ENCODE peak calls at places on chromosomes 7 and 10, in five cellular contexts. S, W, R, Z and G are unnamed samples.

GRCh38 chr10:81843042-81843441 is 32.0 kb upstream of the NRG3 start:
- DNase-seq in S (no peak), W (no peak), R (no peak), Z (no peak), G (no peak)

GRCh38 chr7:20797174-20798080 is 10.7 kb upstream of the SP8 start:
- DNase-seq in Z (no peak), R (no peak), S (no peak), W (peak), G (no peak)

GRCh38 chr7:6284055-6284400 is 11.6 kb upstream of the CYTH3 start:
- DNase-seq in Z (no peak), R (no peak), S (no peak), W (no peak), G (no peak)

GRCh38 chr10:31697271-31698168 is 231.1 kb downstream of the ARHGAP12 start:
- DNase-seq in R (no peak), W (no peak), Z (no peak), S (peak), G (peak)

GRCh38 chr10:124611738-124612137 is 132.4 kb downstream of the FAM53B start:
- DNase-seq in Z (no peak), S (no peak), R (no peak), W (no peak), G (no peak)

GRCh38 chr10:61663466-61663865 is 737 bp downstream of the CABCOCO1 start:
- DNase-seq in W (no peak), Z (no peak), S (no peak), R (no peak), G (no peak)

GRCh38 chr7:36535866-36536664 is 146.4 kb downstream of the ANLN start:
- DNase-seq in W (no peak), R (no peak), S (no peak), Z (no peak), G (no peak)

GRCh38 chr7:28347964-28348363 is 64.4 kb upstream of the CREB5 start:
- DNase-seq in S (peak), W (no peak), R (no peak), Z (no peak), G (no peak)

GRCh38 chr10:10477859-10478258 is 539.8 kb upstream of the CELF2 start:
- DNase-seq in W (no peak), R (no peak), Z (no peak), S (peak), G (no peak)

GRCh38 chr7:143345428-143345900 is 17.0 kb downstream of the FAM131B start:
- DNase-seq in Z (no peak), S (peak), W (peak), R (no peak), G (peak)

GRCh38 chr10:26472440-26472778 is 34.3 kb downstream of the APBB1IP start:
- DNase-seq in W (no peak), S (no peak), R (no peak), Z (no peak), G (no peak)

GRCh38 chr7:149067869-149068268 is 22.6 kb downstream of the ZNF786 start:
- DNase-seq in Z (no peak), W (no peak), S (no peak), R (no peak), G (no peak)

GRCh38 chr10:15879058-15879457 is 18.8 kb upstream of the MINDY3 start:
- DNase-seq in S (peak), W (peak), Z (peak), R (no peak), G (peak)

GRCh38 chr10:15879663-15880062 is 19.4 kb upstream of the MINDY3 start:
- DNase-seq in S (no peak), R (no peak), Z (no peak), W (no peak), G (no peak)

GRCh38 chr10:15881542-15881941 is 21.2 kb upstream of the MINDY3 start:
- DNase-seq in S (no peak), W (no peak), Z (no peak), R (no peak), G (no peak)

DNA sequence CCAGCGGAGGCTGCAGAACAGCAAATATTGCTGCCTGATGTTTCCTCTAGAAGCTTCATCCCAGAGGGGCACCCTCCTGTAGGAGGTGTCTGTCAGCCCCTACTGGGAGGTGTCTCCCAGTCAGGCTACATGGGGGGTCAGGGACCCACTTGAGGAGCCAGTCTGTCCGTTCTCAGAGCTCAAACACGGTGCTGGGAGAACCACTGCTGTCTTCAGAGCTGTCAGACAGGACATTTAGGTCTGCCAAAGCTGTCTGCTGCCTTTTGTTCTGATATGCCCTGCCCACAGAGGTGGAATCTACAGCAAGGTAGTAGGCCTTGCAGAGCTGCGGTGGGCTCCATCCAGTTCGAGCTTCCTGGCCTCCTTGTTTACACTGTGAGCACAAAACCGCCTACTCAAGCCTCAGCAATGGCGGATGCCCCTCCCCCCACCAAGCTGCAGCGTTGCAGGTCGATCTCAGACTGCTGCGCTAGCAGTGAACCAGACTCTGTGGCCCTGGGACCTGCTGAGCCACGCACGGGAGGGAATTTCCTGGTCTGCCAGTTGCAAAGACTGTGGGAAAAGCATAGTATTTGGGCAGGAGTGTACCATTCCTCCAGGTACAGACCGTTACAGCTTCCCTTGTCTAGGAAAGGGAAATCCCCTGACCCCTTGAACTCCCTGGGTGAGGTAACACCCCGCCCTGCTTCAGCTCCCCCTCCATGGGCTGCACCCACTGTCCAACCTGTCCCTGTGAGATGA is 17.7 kb upstream of the MINDY3 start:
- DNase-seq in S (no peak), R (no peak), Z (peak), W (peak), G (no peak)
- TF ChIP-seq RAD21 in S (no peak), R (no peak), Z (no peak), W (no peak), G (no peak)

GRCh38 chr10:51230828-51231227 is 156.5 kb downstream of the PRKG1 start:
- DNase-seq in Z (no peak), R (no peak), W (no peak), S (no peak), G (no peak)

GRCh38 chr10:51231754-51232153 is 157.5 kb downstream of the PRKG1 start:
- DNase-seq in S (no peak), Z (no peak), R (no peak), W (no peak), G (no peak)

GRCh38 chr10:51228714-51229100 is 154.4 kb downstream of the PRKG1 start:
- DNase-seq in R (no peak), W (no peak), S (no peak), Z (no peak), G (no peak)

GRCh38 chr10:51235865-51236264 is 161.6 kb downstream of the PRKG1 start:
- DNase-seq in W (no peak), Z (no peak), R (no peak), S (no peak), G (no peak)

DNA sequence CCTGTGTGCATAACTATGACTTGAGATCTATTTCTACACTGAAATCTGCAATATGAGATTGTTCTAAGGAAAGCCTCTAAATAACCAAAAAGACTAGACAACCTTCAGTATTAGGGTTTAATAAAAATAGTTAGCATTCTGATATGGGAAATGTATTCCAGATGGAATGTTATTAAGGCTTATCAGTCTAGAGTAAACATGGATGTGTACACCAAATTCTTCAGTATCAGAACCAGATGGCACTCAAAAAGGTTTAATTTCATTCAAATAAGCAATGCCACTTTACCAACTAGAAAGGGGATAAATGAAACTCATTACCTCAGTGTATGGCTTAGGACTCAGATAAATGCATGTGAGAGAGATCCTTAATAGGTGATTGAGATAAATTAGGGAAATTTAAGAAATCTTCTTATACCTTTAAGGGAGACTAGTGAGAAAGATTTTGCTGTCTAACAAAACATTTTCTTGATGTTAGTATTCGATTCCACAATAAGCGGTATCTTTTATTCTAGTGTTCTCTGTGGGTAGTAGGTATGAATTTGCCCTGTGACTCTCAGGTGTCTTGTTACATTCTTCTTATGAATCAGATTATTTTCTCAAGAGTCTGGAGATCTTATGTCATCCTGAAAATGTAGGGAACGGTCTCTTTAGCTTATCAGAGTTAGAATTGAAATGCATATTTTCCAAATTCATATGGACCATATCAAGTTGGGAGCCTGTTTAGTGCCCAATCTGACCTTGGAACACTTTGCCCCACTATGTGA is 159.2 kb downstream of the PRKG1 start:
- DNase-seq in Z (no peak), W (no peak), R (no peak), S (peak), G (peak)
- TF ChIP-seq MXI1 in Z (no peak), W (no peak), R (no peak), S (no peak), G (no peak)

GRCh38 chr10:47268696-47269095 is 31.3 kb upstream of the GDF10 start:
- DNase-seq in W (no peak), Z (no peak), R (no peak), S (no peak), G (no peak)

GRCh38 chr10:47266602-47267001 is 33.4 kb upstream of the GDF10 start:
- DNase-seq in Z (no peak), R (no peak), W (no peak), S (no peak), G (no peak)

GRCh38 chr10:47264797-47265281 is 35.2 kb upstream of the GDF10 start:
- DNase-seq in R (no peak), W (no peak), S (no peak), Z (peak), G (no peak)

DNA sequence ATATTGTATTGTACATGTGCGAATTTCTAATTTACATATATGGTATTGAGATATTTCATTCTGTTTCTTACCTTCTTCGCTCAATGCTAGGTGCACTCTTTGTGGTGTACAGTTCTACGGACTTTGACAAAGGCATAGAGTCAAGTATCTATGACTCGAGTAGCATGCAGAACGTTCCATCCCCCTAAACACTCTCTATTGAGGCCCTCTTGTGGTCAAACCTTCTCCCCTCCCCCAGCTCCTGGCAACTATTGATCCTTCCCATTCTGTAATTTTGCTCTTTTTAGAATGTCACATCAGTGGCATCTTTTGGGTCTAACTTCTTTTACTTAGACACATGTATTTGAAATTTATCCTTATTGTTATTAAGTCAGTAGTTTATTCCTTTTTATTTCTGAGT is 30.7 kb upstream of the GDF10 start:
- DNase-seq in R (no peak), Z (no peak), W (peak), S (no peak), G (no peak)
- TF ChIP-seq CTCF in R (no peak), Z (peak), W (peak), S (no peak), G (no peak)

DNA sequence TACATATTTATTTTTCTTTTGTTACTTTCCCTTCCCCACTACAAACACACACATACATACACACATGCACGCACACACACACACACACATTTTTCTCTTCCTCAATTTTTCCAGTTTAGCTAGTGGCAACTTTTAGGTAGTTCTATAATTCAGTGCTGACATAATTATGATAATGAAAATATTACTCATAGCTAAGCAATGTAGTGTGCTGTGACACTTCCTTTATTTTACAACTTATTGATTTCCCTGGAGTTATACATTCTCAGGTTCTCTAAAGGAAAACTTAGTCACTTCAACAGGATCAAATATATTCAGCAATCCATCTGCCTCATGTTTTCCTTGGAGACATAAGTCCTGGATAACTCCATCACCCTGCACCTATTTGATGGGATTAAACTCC is 151.6 kb downstream of the CACNA2D1 start:
- DNase-seq in R (no peak), S (no peak), W (no peak), Z (no peak), G (no peak)
- TF ChIP-seq RAD21 in R (no peak), S (no peak), W (no peak), Z (no peak), G (no peak)

DNA sequence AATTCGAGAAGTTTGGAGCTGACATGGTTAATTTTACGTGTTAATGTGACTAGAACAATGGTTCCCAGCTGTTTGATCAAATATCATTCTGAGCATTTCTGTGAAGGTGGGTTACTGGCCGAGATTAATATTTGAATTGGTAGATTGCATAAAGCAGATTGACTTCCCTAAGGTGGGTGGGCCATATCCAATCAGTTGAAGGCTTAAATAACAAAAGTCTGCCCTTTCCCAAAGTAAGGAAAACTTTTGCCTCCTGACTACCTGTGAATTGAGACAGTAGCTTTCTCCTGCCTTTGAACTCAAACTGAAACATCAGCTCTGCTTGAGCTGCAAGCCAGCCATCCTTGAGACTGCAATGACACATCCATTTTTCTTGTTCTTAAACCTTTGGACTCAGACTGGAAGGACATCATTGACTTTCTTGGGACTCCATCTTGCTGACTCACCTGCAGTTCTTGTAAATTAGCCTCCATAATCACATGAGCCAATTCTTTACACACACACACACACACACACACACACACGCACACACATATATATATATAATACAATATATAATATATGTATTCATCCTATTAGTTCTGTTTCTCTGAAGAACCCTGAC is 63.0 kb upstream of the LRRTM3 start:
- DNase-seq in S (no peak), W (no peak), Z (no peak), R (no peak), G (no peak)
- TF ChIP-seq MXI1 in S (no peak), W (no peak), Z (no peak), R (no peak), G (no peak)

GRCh38 chr10:100346765-100347567 is at the start of gene SCD:
- DNase-seq in Z (peak), S (peak), W (peak), R (peak), G (peak)

GRCh38 chr10:100346351-100346764 is 675 bp upstream of the SCD start:
- DNase-seq in Z (peak), W (peak), S (peak), R (peak), G (peak)

GRCh38 chr10:100348389-100348927 is 1.4 kb downstream of the SCD start:
- DNase-seq in R (no peak), S (no peak), W (no peak), Z (no peak), G (no peak)

GRCh38 chr10:100349087-100349486 is 2.1 kb downstream of the SCD start:
- DNase-seq in S (no peak), Z (no peak), R (no peak), W (no peak), G (no peak)

DNA sequence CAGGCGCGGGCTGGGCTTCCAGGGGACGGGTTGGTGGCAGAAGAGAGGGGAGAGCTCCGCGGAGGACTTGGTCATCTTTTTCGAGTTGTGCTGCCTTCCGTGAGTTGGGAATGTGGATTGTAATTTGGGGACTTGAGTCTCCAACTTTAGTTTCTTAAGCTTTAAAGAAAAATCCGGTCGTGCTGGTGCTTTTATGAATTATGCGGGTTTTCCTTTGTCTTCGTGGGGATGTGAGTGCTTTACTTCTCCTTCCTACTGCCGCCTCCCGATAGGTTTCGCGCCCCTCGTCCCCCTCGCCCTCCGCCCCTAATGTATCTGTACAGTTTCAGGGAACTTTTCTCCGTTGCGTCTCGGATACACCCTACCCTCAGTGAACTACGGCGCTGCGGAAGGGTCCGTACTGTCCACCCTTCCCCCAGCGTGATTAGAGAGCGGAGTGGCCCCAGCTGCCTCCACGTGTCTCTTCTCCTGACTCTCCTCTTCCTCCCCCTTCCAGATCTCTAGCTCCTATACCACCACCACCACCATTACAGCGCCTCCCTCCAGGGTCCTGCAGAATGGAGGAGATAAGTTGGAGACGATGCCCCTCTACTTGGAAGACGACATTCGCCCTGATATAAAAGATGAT is 649 bp downstream of the SCD start:
- DNase-seq in Z (no peak), W (peak), R (no peak), S (no peak), G (peak)
- TF ChIP-seq CTCF in Z (no peak), W (no peak), R (no peak), S (no peak), G (no peak)

GRCh38 chr7:13279854-13280435 is 592.5 kb downstream of the ARL4A start:
- DNase-seq in R (no peak), W (peak), Z (peak), S (peak), G (peak)
- TF ChIP-seq RAD21 in R (peak), W (peak), Z (no peak), S (peak), G (peak)

GRCh38 chr10:130495891-130496642 is 359.9 kb downstream of the GLRX3 start:
- DNase-seq in W (no peak), Z (peak), R (no peak), S (peak), G (no peak)
- TF ChIP-seq MXI1 in W (no peak), Z (no peak), R (no peak), S (no peak), G (no peak)

DNA sequence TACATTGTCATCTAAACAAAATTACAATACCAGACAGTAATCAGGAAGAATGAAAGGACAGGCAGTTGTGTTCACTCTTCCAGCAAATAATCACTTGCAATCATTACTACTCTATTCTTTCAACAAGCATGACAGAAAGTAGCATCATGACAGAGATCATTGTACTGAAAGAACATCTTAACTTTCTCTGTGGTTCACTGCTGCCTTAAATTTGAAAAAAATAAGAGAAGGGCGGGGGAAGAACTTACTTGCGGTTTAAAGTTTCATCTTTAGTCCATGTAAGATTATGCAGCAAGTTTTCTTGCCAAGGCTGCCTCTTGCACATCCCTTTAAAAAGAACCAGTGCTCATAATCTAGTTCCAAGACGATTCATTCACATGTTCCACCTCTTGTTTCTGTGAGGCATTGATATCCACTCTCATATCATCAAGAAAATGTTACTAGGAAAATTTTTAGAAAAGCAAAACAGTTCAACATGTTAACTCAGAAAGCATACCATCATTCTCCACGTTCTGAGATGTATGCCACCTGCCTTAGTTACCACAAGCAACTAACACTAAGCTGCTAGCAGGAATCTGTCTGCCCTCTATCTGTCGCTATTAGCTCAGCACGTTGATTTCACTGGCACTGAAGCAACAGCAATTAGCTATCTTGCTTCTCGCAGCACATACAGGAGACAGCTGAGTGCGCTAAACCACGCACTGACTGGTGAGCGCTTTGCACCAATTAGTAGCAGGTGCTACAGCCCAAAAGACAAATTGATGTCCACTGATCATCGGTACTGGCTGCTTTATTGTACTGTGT is at the start of gene PCDH15:
- DNase-seq in W (no peak), R (peak), Z (peak), S (no peak), G (peak)
- TF ChIP-seq CTCF in W (no peak), R (no peak), Z (peak), S (no peak), G (peak)

GRCh38 chr7:133237545-133237944 is 15.3 kb upstream of the EXOC4 start:
- DNase-seq in Z (no peak), W (no peak), S (no peak), R (no peak), G (no peak)
- TF ChIP-seq RAD21 in Z (no peak), W (no peak), S (no peak), R (no peak), G (no peak)